ENCODE peak calls at places on chromosome 1, in eight cellular contexts. One of them, this sample, is unnamed.

GRCh38 chr1:199336745-199337640 is 690.5 kb upstream of the NR5A2 start:
- DNase-seq in tibial nerve: no peak
- DNase-seq in A549: no peak
- DNase-seq in sigmoid colon: no peak
- DNase-seq in ovary: no peak
- DNase-seq in transverse colon: no peak
- DNase-seq in GM12878: no peak
- DNase-seq in upper lobe of left lung: no peak
- DNase-seq in this sample: no peak

GRCh38 chr1:10210841-10211804 is 753 bp downstream of the KIF1B start:
- DNase-seq in tibial nerve: peak
- DNase-seq in A549: peak
- DNase-seq in sigmoid colon: peak
- DNase-seq in ovary: peak
- DNase-seq in transverse colon: peak
- DNase-seq in GM12878: no peak
- DNase-seq in upper lobe of left lung: peak
- DNase-seq in this sample: peak

GRCh38 chr1:11355594-11356467 is 82.8 kb downstream of the UBIAD1 start:
- DNase-seq in tibial nerve: no peak
- DNase-seq in A549: no peak
- DNase-seq in sigmoid colon: no peak
- DNase-seq in ovary: no peak
- DNase-seq in transverse colon: no peak
- DNase-seq in GM12878: no peak
- DNase-seq in upper lobe of left lung: no peak
- DNase-seq in this sample: no peak

GRCh38 chr1:97759078-97759477 is 161.8 kb downstream of the DPYD start:
- DNase-seq in tibial nerve: no peak
- DNase-seq in A549: no peak
- DNase-seq in sigmoid colon: no peak
- DNase-seq in ovary: no peak
- DNase-seq in transverse colon: no peak
- DNase-seq in GM12878: no peak
- DNase-seq in upper lobe of left lung: no peak
- DNase-seq in this sample: no peak

GRCh38 chr1:235073968-235074334 is 54.7 kb downstream of the TOMM20 start:
- DNase-seq in tibial nerve: no peak
- DNase-seq in A549: no peak
- DNase-seq in sigmoid colon: no peak
- DNase-seq in ovary: no peak
- DNase-seq in transverse colon: peak
- DNase-seq in GM12878: no peak
- DNase-seq in upper lobe of left lung: peak
- DNase-seq in this sample: no peak

GRCh38 chr1:27598902-27599528 is 4.9 kb downstream of the AHDC1 start:
- DNase-seq in tibial nerve: no peak
- DNase-seq in A549: no peak
- DNase-seq in sigmoid colon: peak
- DNase-seq in ovary: peak
- DNase-seq in transverse colon: peak
- DNase-seq in GM12878: no peak
- DNase-seq in upper lobe of left lung: no peak
- DNase-seq in this sample: no peak

GRCh38 chr1:187045371-187045770 is 216.6 kb downstream of the PLA2G4A start:
- DNase-seq in tibial nerve: no peak
- DNase-seq in A549: no peak
- DNase-seq in sigmoid colon: no peak
- DNase-seq in ovary: no peak
- DNase-seq in transverse colon: no peak
- DNase-seq in GM12878: no peak
- DNase-seq in upper lobe of left lung: no peak
- DNase-seq in this sample: no peak

GRCh38 chr1:101317590-101317989 is 80.8 kb downstream of the S1PR1 start:
- DNase-seq in tibial nerve: no peak
- DNase-seq in A549: no peak
- DNase-seq in sigmoid colon: no peak
- DNase-seq in ovary: no peak
- DNase-seq in transverse colon: no peak
- DNase-seq in GM12878: no peak
- DNase-seq in upper lobe of left lung: no peak
- DNase-seq in this sample: no peak

GRCh38 chr1:162878000-162878596 is 17.1 kb upstream of the CCDC190 start:
- DNase-seq in tibial nerve: peak
- DNase-seq in A549: no peak
- DNase-seq in sigmoid colon: peak
- DNase-seq in ovary: no peak
- DNase-seq in transverse colon: peak
- DNase-seq in GM12878: no peak
- DNase-seq in upper lobe of left lung: peak
- DNase-seq in this sample: no peak

DNA sequence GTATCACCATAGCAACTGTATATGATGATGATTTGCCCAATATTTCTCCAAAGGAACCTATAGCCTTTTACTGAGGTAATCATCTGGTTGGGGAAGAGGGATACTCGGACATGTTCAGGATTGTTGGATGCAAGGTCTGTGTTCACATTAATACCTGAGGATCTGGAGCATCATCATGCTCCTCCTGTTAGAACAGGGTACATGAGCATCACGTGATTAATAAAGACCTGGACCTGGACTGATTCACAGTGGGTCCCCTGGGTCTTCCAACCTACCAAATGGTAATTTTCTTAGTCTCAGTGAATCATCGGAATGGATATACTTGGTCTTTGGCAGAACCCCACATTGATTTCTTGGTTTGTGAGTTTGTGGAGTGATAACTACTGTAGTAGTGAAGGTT is 45.6 kb upstream of the ZBTB18 start:
- DNase-seq in tibial nerve: no peak
- DNase-seq in A549: no peak
- DNase-seq in sigmoid colon: no peak
- DNase-seq in ovary: no peak
- DNase-seq in transverse colon: no peak
- DNase-seq in GM12878: no peak
- DNase-seq in upper lobe of left lung: no peak
- DNase-seq in this sample: no peak
- TF ChIP-seq EP300 in tibial nerve: no peak
- TF ChIP-seq EP300 in A549: no peak
- TF ChIP-seq EP300 in sigmoid colon: no peak
- TF ChIP-seq EP300 in ovary: no peak
- TF ChIP-seq EP300 in transverse colon: no peak
- TF ChIP-seq EP300 in GM12878: no peak
- TF ChIP-seq EP300 in upper lobe of left lung: no peak
- TF ChIP-seq EP300 in this sample: no peak

GRCh38 chr1:113958691-113959090 is 20.6 kb upstream of the OLFML3 start:
- DNase-seq in tibial nerve: no peak
- DNase-seq in A549: no peak
- DNase-seq in sigmoid colon: no peak
- DNase-seq in ovary: no peak
- DNase-seq in transverse colon: no peak
- DNase-seq in GM12878: no peak
- DNase-seq in upper lobe of left lung: no peak
- DNase-seq in this sample: no peak
- TF ChIP-seq EP300 in tibial nerve: no peak
- TF ChIP-seq EP300 in A549: no peak
- TF ChIP-seq EP300 in sigmoid colon: no peak
- TF ChIP-seq EP300 in ovary: no peak
- TF ChIP-seq EP300 in transverse colon: no peak
- TF ChIP-seq EP300 in GM12878: no peak
- TF ChIP-seq EP300 in upper lobe of left lung: no peak
- TF ChIP-seq EP300 in this sample: no peak

DNA sequence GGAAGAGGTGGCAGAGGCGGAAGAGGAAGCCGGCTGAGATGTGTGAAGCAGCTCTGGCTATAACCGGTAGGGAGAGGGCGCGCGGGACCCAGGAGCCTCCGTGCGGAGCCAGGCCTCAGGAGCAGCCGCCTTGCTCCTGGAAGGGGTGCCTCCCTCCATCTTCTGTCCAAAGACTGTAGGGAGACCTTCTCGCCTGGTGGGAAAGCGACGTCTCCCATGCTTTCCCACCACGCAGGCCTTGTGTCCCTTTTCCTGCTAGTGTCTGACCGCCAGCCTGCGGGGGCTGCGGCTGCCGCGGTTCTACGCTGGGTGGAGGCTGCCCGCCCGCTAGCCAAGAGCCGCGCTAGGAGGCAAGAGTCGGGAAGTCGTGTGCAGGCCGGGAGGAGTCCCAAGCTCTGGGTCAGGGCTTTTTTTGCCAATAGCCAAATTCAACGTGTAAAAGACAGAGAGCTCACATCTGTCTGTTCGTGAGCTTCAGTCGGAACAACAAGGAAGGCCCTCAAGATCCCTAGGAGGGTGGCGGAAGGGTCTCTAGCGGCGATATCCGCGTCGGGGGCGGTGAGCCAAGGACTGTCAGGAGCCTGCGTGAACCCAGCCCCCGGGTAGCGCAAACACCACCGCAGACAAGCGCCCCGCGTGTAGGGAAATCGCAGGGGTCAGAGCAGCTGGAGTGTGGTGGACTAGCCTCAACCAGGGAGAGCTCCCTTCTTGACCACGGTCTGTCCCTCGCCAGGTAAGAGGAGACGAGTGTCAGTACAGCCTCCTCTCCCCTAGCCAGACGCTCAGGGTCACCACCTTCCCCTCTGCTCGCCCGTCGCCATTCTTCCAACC is 8.6 kb upstream of the NBPF11 start:
- DNase-seq in tibial nerve: no peak
- DNase-seq in A549: no peak
- DNase-seq in sigmoid colon: no peak
- DNase-seq in ovary: no peak
- DNase-seq in transverse colon: no peak
- DNase-seq in GM12878: no peak
- DNase-seq in upper lobe of left lung: no peak
- DNase-seq in this sample: no peak
- TF ChIP-seq EP300 in tibial nerve: no peak
- TF ChIP-seq EP300 in A549: no peak
- TF ChIP-seq EP300 in sigmoid colon: no peak
- TF ChIP-seq EP300 in ovary: no peak
- TF ChIP-seq EP300 in transverse colon: no peak
- TF ChIP-seq EP300 in GM12878: no peak
- TF ChIP-seq EP300 in upper lobe of left lung: no peak
- TF ChIP-seq EP300 in this sample: no peak

DNA sequence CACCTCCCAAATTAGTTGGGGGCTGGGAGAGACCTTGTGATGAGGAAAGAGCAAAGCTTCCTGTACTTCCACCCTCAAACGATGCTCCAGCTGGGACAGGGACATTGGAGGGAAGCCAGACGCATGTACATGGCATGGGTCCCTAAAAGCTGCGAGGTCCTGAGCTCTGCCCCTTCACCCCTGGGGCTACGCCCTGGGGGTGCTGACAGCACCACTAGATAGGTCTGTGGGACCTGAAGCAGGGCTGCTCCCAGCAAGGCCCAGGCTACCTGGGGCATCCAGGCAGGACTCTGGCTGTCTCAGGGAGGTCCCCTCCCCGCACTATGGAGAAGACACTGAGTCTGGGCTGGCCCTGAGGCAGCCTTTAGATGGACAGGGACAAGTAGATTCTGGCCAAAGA is 83.4 kb downstream of the DMRTB1 start:
- DNase-seq in tibial nerve: no peak
- DNase-seq in A549: no peak
- DNase-seq in sigmoid colon: peak
- DNase-seq in ovary: no peak
- DNase-seq in transverse colon: no peak
- DNase-seq in GM12878: no peak
- DNase-seq in upper lobe of left lung: no peak
- DNase-seq in this sample: no peak
- TF ChIP-seq EP300 in tibial nerve: no peak
- TF ChIP-seq EP300 in A549: peak
- TF ChIP-seq EP300 in sigmoid colon: no peak
- TF ChIP-seq EP300 in ovary: no peak
- TF ChIP-seq EP300 in transverse colon: no peak
- TF ChIP-seq EP300 in GM12878: no peak
- TF ChIP-seq EP300 in upper lobe of left lung: no peak
- TF ChIP-seq EP300 in this sample: no peak

This sample was measured in suprapubic skin.